ENCODE peak calls at places on chromosomes 2 and 18, in seven cellular contexts. G is heart right ventricle; M is ovary; T is fibroblast of pulmonary artery; K is GM12878; I is coronary artery; L is activated CD8-positive, alpha-beta T cell treated with anti-CD3 and anti-CD28 coated beads for 36 hours. E is an unnamed sample.
A peak's percentile ranks its signal among the peaks of the same experiment; 100 is the strongest.

GRCh38 chr2:162202203-162202602 is 41.0 kb downstream of the FAP start:
- DNase-seq in G (no peak), M (no peak), T (no peak), K (no peak), I (no peak), L (no peak), E (no peak)

GRCh38 chr2:209476367-209477191 is 52.7 kb downstream of the MAP2 start:
- DNase-seq in G (no peak), M (no peak), T (peak; percentile 94), K (no peak), I (no peak), L (no peak), E (no peak)

GRCh38 chr2:142672698-142673097 is 204.8 kb upstream of the KYNU start:
- DNase-seq in G (no peak), M (no peak), T (no peak), K (no peak), I (no peak), L (no peak), E (no peak)

GRCh38 chr2:60554649-60555065 is 1.2 kb upstream of the BCL11A start:
- DNase-seq in G (no peak), M (no peak), T (no peak), K (no peak), I (no peak), L (no peak), E (no peak)

GRCh38 chr2:19764998-19765397 is 136.8 kb downstream of the TTC32 start:
- DNase-seq in G (no peak), M (no peak), T (peak; percentile 79), K (no peak), I (no peak), L (no peak), E (no peak)

GRCh38 chr18:22606563-22607283 is 189.0 kb upstream of the CTAGE1 start:
- DNase-seq in G (no peak), M (no peak), T (peak; percentile 87), K (no peak), I (peak; percentile 75), L (no peak), E (no peak)

GRCh38 chr2:94979406-94980375 is 45.8 kb upstream of the MAL start:
- DNase-seq in G (no peak), M (no peak), T (no peak), K (no peak), I (no peak), L (no peak), E (no peak)

GRCh38 chr2:226837334-226837733 is 1.5 kb downstream of the RHBDD1 start:
- DNase-seq in G (no peak), M (no peak), T (no peak), K (no peak), I (no peak), L (no peak), E (no peak)

GRCh38 chr2:168521342-168521741 is 65.3 kb downstream of the CERS6 start:
- DNase-seq in G (no peak), M (no peak), T (no peak), K (no peak), I (no peak), L (no peak), E (no peak)

GRCh38 chr2:169260246-169260645 is 102.1 kb downstream of the LRP2 start:
- DNase-seq in G (no peak), M (no peak), T (no peak), K (no peak), I (no peak), L (no peak), E (no peak)

GRCh38 chr2:217903859-217904613 is 98.8 kb downstream of the TNS1 start:
- DNase-seq in G (peak; percentile 91), M (peak; percentile 89), T (peak; percentile 88), K (no peak), I (peak; percentile 95), L (no peak), E (no peak)

GRCh38 chr2:36578343-36579296 is 19.3 kb downstream of the FEZ2 start:
- DNase-seq in G (no peak), M (no peak), T (no peak), K (no peak), I (no peak), L (no peak), E (no peak)

GRCh38 chr2:193929131-193929530 is 1727.9 kb upstream of the SLC39A10 start:
- DNase-seq in G (no peak), M (no peak), T (peak; percentile 11), K (no peak), I (no peak), L (no peak), E (no peak)

GRCh38 chr2:73214120-73215035 is at the start of gene SMYD5:
- DNase-seq in G (peak; percentile 86), M (peak; percentile 89), T (peak; percentile 87), K (peak; percentile 53), I (peak; percentile 89), L (peak; percentile 96), E (peak; percentile 96)

GRCh38 chr2:190407246-190407661 is 901 bp upstream of the MFSD6 start:
- DNase-seq in G (no peak), M (no peak), T (no peak), K (no peak), I (no peak), L (peak; percentile 76), E (no peak)

GRCh38 chr2:113185643-113186315 is 12.0 kb downstream of the PSD4 start:
- DNase-seq in G (no peak), M (no peak), T (no peak), K (no peak), I (no peak), L (no peak), E (no peak)

GRCh38 chr18:13201315-13201714 is 17.2 kb upstream of the LDLRAD4 start:
- DNase-seq in G (no peak), M (no peak), T (no peak), K (no peak), I (no peak), L (no peak), E (no peak)

GRCh38 chr2:144950874-144951560 is 431.1 kb upstream of the ZEB2 start:
- DNase-seq in G (no peak), M (no peak), T (peak; percentile 92), K (no peak), I (no peak), L (no peak), E (no peak)

GRCh38 chr2:52697690-52698089 is 1069.9 kb upstream of the CHAC2 start:
- DNase-seq in G (no peak), M (no peak), T (no peak), K (no peak), I (no peak), L (no peak), E (no peak)

GRCh38 chr2:58913082-58913726 is 672.1 kb upstream of the FANCL start:
- DNase-seq in G (no peak), M (no peak), T (no peak), K (no peak), I (no peak), L (no peak), E (no peak)

GRCh38 chr2:43005211-43005974 is 213.0 kb upstream of the HAAO start:
- DNase-seq in G (no peak), M (no peak), T (no peak), K (no peak), I (peak; percentile 61), L (no peak), E (no peak)

GRCh38 chr2:48332286-48332685 is 197.7 kb upstream of the STON1 start:
- DNase-seq in G (peak; percentile 13), M (no peak), T (peak; percentile 69), K (no peak), I (no peak), L (no peak), E (peak; percentile 26)

GRCh38 chr2:238164906-238165287 is 6.1 kb downstream of the ERFE start:
- DNase-seq in G (peak; percentile 3), M (no peak), T (no peak), K (no peak), I (no peak), L (no peak), E (no peak)

GRCh38 chr2:38776531-38776930 is 1.5 kb upstream of the GEMIN6 start:
- DNase-seq in G (no peak), M (no peak), T (no peak), K (no peak), I (no peak), L (no peak), E (no peak)
- TF ChIP-seq CTCF in G (no peak), M (no peak), T (no peak), K (no peak), I (no peak), L (no peak), E (no peak)

DNA sequence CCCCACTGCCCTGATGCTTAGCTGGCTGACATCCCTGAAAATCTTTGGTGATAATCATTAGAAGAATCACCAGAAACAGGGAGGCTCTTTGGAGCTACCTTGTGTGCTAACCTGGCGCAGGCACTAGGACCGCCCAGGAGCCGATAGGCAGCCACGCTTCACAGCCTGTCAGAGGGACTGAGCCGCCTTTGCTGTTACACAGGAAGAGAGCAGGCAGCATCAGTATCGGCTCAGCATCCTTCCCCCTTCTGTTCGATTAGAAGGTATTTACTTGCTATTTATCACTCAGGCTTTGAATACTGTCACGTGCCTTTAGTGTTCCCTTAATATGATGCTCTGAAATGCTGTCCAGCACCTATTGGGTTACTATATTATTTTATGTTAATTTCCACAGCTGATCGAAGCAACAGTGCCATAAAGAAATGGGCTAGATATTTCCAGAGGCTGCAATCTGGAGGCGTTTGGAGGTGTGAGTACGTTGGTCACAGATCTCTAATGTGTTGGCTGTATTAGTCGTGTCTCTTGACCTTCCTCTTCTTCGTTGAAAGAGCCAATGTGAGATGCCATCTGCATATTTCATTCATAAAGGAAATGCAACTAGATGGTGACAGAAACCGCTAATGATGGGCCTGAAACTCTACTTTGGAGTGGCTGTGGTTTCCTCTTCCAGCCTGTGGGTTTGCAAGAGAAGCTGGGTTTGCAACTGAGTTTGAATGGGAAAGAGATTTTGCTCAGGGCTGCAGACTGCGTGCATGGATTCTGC is 110.4 kb upstream of the RAB27B start:
- DNase-seq in G (no peak), M (no peak), T (peak; percentile 18), K (peak; percentile 16), I (no peak), L (peak; percentile 65), E (peak; percentile 28)
- TF ChIP-seq CTCF in G (no peak), M (no peak), T (no peak), K (no peak), I (no peak), L (no peak), E (no peak)

GRCh38 chr2:224837558-224837957 is 121.4 kb upstream of the CCDC195 start:
- DNase-seq in G (peak; percentile 6), M (no peak), T (peak; percentile 88), K (no peak), I (no peak), L (no peak), E (no peak)
- TF ChIP-seq CTCF in G (no peak), M (no peak), T (no peak), K (no peak), I (no peak), L (no peak), E (no peak)

GRCh38 chr18:36094431-36094830 is 27.1 kb upstream of the RPRD1A start:
- DNase-seq in G (no peak), M (no peak), T (no peak), K (no peak), I (no peak), L (no peak), E (no peak)

GRCh38 chr18:36096955-36097354 is 29.6 kb upstream of the RPRD1A start:
- DNase-seq in G (no peak), M (no peak), T (no peak), K (no peak), I (no peak), L (no peak), E (no peak)

GRCh38 chr18:36101943-36102342 is 27.2 kb downstream of the SLC39A6 start:
- DNase-seq in G (no peak), M (no peak), T (no peak), K (no peak), I (no peak), L (no peak), E (no peak)

GRCh38 chr18:36099311-36099710 is 29.8 kb downstream of the SLC39A6 start:
- DNase-seq in G (no peak), M (no peak), T (no peak), K (no peak), I (no peak), L (no peak), E (no peak)

GRCh38 chr18:36095936-36096519 is 28.7 kb upstream of the RPRD1A start:
- DNase-seq in G (no peak), M (no peak), T (peak; percentile 89), K (no peak), I (no peak), L (no peak), E (peak; percentile 46)
- TF ChIP-seq CTCF in G (peak; percentile 33), M (peak; percentile 49), T (peak; percentile 54), K (peak; percentile 36), I (peak; percentile 31), L (peak; percentile 80), E (no peak)